ENCODE peak calls at places on chromosomes 1 and 21, in nine cellular contexts. H is cardiac fibroblast, T is pancreas, Z is progenitor cell of endocrine pancreas, U is fibroblast of lung, M is type B pancreatic cell, O is fibroblast of the aortic adventitia, E is spleen, N is neural crest cell. W is an unnamed sample.
A peak's percentile ranks its signal among the peaks of the same experiment; 100 is the strongest.

GRCh38 chr1:115867216-115867615 is 26.3 kb upstream of the NHLH2 start:
- DNase-seq in N (no peak), E (no peak), U (no peak), Z (no peak), H (no peak), O (no peak), M (no peak), T (no peak), W (no peak)

GRCh38 chr21:39788383-39788782 is 43.4 kb downstream of the IGSF5 start:
- DNase-seq in U (peak; percentile 26), O (no peak), N (peak; percentile 70), H (peak; percentile 21), T (peak; percentile 85), E (peak; percentile 85), M (peak; percentile 88), Z (peak; percentile 71), W (peak; percentile 58)

GRCh38 chr1:3459940-3460652 is 5.6 kb downstream of the ARHGEF16 start:
- DNase-seq in Z (no peak), O (no peak), U (no peak), M (no peak), H (no peak), T (peak; percentile 59), E (no peak), N (no peak), W (peak; percentile 91)

GRCh38 chr1:184482113-184482512 is 95.3 kb downstream of the C1orf21 start:
- DNase-seq in Z (no peak), T (no peak), E (no peak), H (no peak), O (peak; percentile 93), U (peak; percentile 88), N (no peak), M (no peak), W (no peak)

GRCh38 chr1:50103615-50104081 is 5.1 kb upstream of the ELAVL4 start:
- DNase-seq in H (no peak), T (no peak), U (no peak), E (no peak), Z (no peak), N (no peak), O (no peak), M (no peak), W (no peak)

GRCh38 chr21:27406297-27407009 is 439.6 kb upstream of the ADAMTS5 start:
- DNase-seq in T (no peak), E (no peak), H (peak; percentile 29), N (no peak), Z (no peak), M (no peak), O (peak; percentile 85), U (peak; percentile 80), W (no peak)

GRCh38 chr1:206496131-206496793 is 11.1 kb upstream of the RASSF5 start:
- DNase-seq in O (no peak), M (no peak), E (peak; percentile 69), N (no peak), U (no peak), Z (no peak), H (no peak), T (peak; percentile 98), W (no peak)

GRCh38 chr21:27759820-27760219 is 792.9 kb upstream of the ADAMTS5 start:
- DNase-seq in O (peak; percentile 16), E (no peak), M (no peak), H (peak; percentile 18), U (no peak), Z (no peak), N (no peak), T (no peak), W (no peak)

GRCh38 chr1:234303231-234303630 is 70.0 kb upstream of the COA6 start:
- DNase-seq in Z (no peak), H (no peak), T (no peak), O (no peak), U (no peak), N (no peak), E (no peak), M (no peak), W (no peak)

GRCh38 chr1:235867903-235868469 is 1.3 kb upstream of the LYST start:
- DNase-seq in M (no peak), Z (no peak), E (no peak), N (no peak), U (no peak), O (no peak), T (no peak), H (no peak), W (no peak)

GRCh38 chr1:1074631-1075147 is 583 bp upstream of the RNF223 start:
- DNase-seq in M (no peak), N (no peak), T (no peak), O (no peak), Z (no peak), U (no peak), E (peak; percentile 70), H (no peak), W (no peak)

GRCh38 chr1:1071486-1072298 is 2.4 kb downstream of the RNF223 start:
- DNase-seq in E (no peak), H (no peak), U (no peak), N (no peak), T (no peak), M (no peak), Z (no peak), O (no peak), W (no peak)

GRCh38 chr1:1073743-1074587 is at the start of gene RNF223:
- DNase-seq in H (no peak), E (peak; percentile 72), N (no peak), O (no peak), Z (no peak), M (no peak), U (no peak), T (peak; percentile 48), W (peak; percentile 89)

GRCh38 chr1:1072299-1072848 is 1.7 kb downstream of the RNF223 start:
- DNase-seq in U (no peak), M (no peak), H (no peak), Z (no peak), T (no peak), E (no peak), O (no peak), N (no peak), W (no peak)

DNA sequence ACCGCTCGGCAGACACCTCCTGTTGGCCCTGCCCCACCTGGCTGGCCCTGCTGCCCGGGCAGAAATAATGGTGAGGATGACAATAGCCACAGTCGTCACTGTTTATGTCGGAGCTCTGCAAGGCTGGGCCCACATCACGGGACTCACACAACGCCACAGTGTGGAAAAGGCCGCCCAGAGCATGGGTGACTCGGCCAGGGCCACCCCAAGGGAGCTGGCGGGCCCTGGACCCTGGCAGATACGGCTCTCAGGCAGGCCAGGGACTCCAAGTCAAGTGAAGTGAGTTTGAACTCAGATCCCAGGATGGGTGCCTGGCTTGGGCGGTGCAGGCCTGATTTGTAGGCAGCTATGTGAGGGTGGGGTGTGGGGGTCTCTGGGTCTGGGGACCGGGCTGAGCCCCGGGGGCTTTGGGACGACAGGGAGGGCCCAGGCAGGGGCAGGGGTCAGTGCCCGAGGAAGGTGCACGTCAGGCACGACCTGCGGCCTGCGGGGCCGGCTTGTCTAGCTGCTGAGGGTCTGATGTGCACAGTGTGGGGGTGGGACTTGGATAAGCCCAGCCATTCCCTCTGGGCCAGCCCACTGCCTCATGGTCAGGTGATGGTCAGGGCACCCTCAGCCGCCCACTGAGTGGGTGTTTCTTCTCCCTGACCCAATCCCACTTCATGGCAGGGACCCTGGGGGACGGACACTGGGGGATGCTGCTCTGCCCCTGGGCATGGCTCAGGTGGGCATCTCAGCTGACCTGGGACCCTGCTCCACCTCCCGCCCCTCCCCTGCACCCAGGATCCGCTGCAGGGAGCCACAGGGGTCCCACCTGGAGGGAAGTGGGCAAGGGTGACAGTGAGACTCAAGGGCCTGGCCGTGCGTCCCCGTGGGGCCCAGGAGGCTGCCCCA is 1.0 kb downstream of the RNF223 start:
- DNase-seq in O (no peak), H (no peak), T (no peak), M (no peak), N (no peak), E (no peak), Z (no peak), U (no peak), W (no peak)
- TF ChIP-seq CTCF in O (no peak), H (no peak), T (no peak), M (no peak), N (no peak), E (no peak), Z (no peak), U (no peak), W (no peak)

DNA sequence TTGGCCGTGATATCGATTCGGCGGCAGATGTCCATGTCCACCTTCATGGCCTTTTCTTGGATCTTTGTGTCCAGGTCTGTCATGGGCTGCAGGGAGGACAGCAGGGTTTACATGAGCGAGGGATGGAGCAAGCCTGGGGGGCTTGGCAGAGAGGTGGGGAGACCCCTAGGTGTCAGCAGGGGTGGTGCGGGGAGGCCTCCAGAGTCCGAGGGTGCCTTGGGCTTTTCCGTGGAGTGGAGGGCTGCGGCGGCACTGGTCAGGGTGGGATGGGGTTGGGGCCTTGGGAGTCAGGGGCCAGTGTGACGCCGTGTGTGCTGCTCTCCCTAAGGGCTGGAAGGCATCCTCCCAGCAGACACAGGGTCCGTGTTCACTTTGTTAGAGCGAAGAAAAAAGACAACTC is 16.1 kb upstream of the ALDH4A1 start:
- DNase-seq in N (no peak), T (no peak), U (no peak), E (no peak), M (no peak), O (no peak), H (no peak), Z (no peak), W (no peak)
- TF ChIP-seq CTCF in N (no peak), T (no peak), U (no peak), E (no peak), M (no peak), O (no peak), H (no peak), Z (no peak), W (no peak)

GRCh38 chr1:166977951-166978350 is 2.6 kb upstream of the ILDR2 start:
- DNase-seq in M (no peak), E (no peak), Z (no peak), N (no peak), H (no peak), U (no peak), T (no peak), O (no peak), W (no peak)

GRCh38 chr1:166972827-166973226 is 2.5 kb downstream of the ILDR2 start:
- DNase-seq in H (no peak), E (no peak), Z (no peak), N (no peak), M (no peak), O (no peak), T (no peak), U (no peak), W (no peak)

GRCh38 chr1:166978795-166979194 is 3.5 kb upstream of the ILDR2 start:
- DNase-seq in E (no peak), N (no peak), M (no peak), Z (no peak), O (no peak), H (no peak), U (no peak), T (no peak), W (no peak)

GRCh38 chr1:166974647-166975345 is 544 bp downstream of the ILDR2 start:
- DNase-seq in M (no peak), T (no peak), H (no peak), N (no peak), E (no peak), Z (no peak), U (no peak), O (no peak), W (peak; percentile 12)

GRCh38 chr1:166975361-166976129 is at the start of gene ILDR2:
- DNase-seq in H (peak; percentile 14), Z (peak; percentile 40), U (peak; percentile 25), E (peak; percentile 85), N (peak; percentile 43), O (peak; percentile 28), T (peak; percentile 52), M (no peak), W (peak; percentile 51)
- TF ChIP-seq CTCF in H (no peak), Z (peak; percentile 29), U (no peak), E (no peak), N (no peak), O (no peak), T (no peak), M (no peak), W (no peak)

GRCh38 chr1:161079436-161080110 is 9.8 kb downstream of the NECTIN4 start:
- DNase-seq in N (no peak), T (no peak), M (no peak), E (no peak), O (no peak), U (no peak), Z (no peak), H (no peak), W (no peak)
- TF ChIP-seq CTCF in N (no peak), T (no peak), M (no peak), E (no peak), O (no peak), U (no peak), Z (no peak), H (no peak), W (no peak)

W was measured in mucosa of descending colon.